ENCODE peak calls at places on chromosome 2, in seven cellular contexts. B is right cardiac atrium; G is naive B cell; L is stimulated activated naive B cell treated with anti-CD40 and anti-IgM and Interleukin-4, amounts not matched to agents 10 μg/mL and 1 μg/mL and 100 μg/mL, for 72 hours; T is left cardiac atrium; W is foreskin keratinocyte; H is SK-N-SH treated with all-trans-retinoic acid at 6 μM for 48 hours. V is an unnamed sample.
A peak's percentile ranks its signal among the peaks of the same experiment; 100 is the strongest.

GRCh38 chr2:239075918-239076727 is 228.2 kb downstream of the TWIST2 start:
- ATAC-seq in B (peak; percentile 18), G (no peak), L (no peak), T (no peak), W (no peak), H (no peak), V (no peak)

GRCh38 chr2:242011516-242011915 is 142.0 kb downstream of the RTP5 start:
- ATAC-seq in B (no peak), G (no peak), L (peak; percentile 37), T (no peak), W (no peak), H (peak; percentile 53), V (no peak)

GRCh38 chr2:198371902-198372611 is 567.7 kb downstream of the PLCL1 start:
- ATAC-seq in B (no peak), G (no peak), L (peak; percentile 87), T (no peak), W (peak; percentile 65), H (peak; percentile 80), V (no peak)

GRCh38 chr2:85987266-85988178 is 98.7 kb upstream of the ST3GAL5 start:
- ATAC-seq in B (peak; percentile 19), G (no peak), L (no peak), T (no peak), W (no peak), H (no peak), V (no peak)

GRCh38 chr2:129906139-129906860 is 73.2 kb upstream of the RAB6C start:
- ATAC-seq in B (no peak), G (no peak), L (no peak), T (no peak), W (no peak), H (no peak), V (no peak)

GRCh38 chr2:63050916-63051794 is 525 bp downstream of the OTX1 start:
- ATAC-seq in B (no peak), G (no peak), L (no peak), T (no peak), W (peak; percentile 6), H (peak; percentile 5), V (no peak)

GRCh38 chr2:190215620-190216019 is 104.0 kb downstream of the HIBCH start:
- ATAC-seq in B (peak; percentile 32), G (no peak), L (no peak), T (peak; percentile 44), W (no peak), H (no peak), V (no peak)

GRCh38 chr2:101493074-101493473 is 18.2 kb upstream of the RFX8 start:
- ATAC-seq in B (no peak), G (no peak), L (no peak), T (no peak), W (no peak), H (no peak), V (no peak)

GRCh38 chr2:98601532-98602132 is 6.7 kb downstream of the COA5 start:
- ATAC-seq in B (peak; percentile 71), G (no peak), L (peak; percentile 78), T (peak; percentile 72), W (peak; percentile 86), H (peak; percentile 96), V (peak; percentile 48)

GRCh38 chr2:11649093-11649492 is 20.9 kb downstream of the NTSR2 start:
- ATAC-seq in B (no peak), G (no peak), L (no peak), T (no peak), W (no peak), H (no peak), V (no peak)

GRCh38 chr2:70574618-70575017 is 21.0 kb upstream of the TGFA start:
- ATAC-seq in B (no peak), G (no peak), L (no peak), T (no peak), W (no peak), H (no peak), V (no peak)

GRCh38 chr2:88733155-88733902 is 41.9 kb downstream of the RPIA start:
- ATAC-seq in B (peak; percentile 61), G (no peak), L (no peak), T (no peak), W (peak; percentile 91), H (no peak), V (no peak)

GRCh38 chr2:113922784-113923183 is 32.9 kb downstream of the ACTR3 start:
- ATAC-seq in B (no peak), G (no peak), L (no peak), T (no peak), W (no peak), H (no peak), V (no peak)

GRCh38 chr2:30206461-30207430 is 24.6 kb upstream of the LBH start:
- ATAC-seq in B (no peak), G (no peak), L (no peak), T (peak; percentile 71), W (peak; percentile 25), H (no peak), V (no peak)

GRCh38 chr2:152134488-152135280 is 35.8 kb upstream of the CACNB4 start:
- ATAC-seq in B (no peak), G (no peak), L (peak; percentile 92), T (peak; percentile 84), W (peak; percentile 46), H (no peak), V (no peak)

GRCh38 chr2:96547203-96547641 is 10.7 kb downstream of the ARID5A start:
- ATAC-seq in B (no peak), G (no peak), L (no peak), T (no peak), W (no peak), H (no peak), V (no peak)

GRCh38 chr2:216539791-216540241 is 41.2 kb downstream of the RPL37A start:
- ATAC-seq in B (peak; percentile 54), G (no peak), L (no peak), T (peak; percentile 72), W (peak; percentile 87), H (peak; percentile 49), V (no peak)

V was measured in gastroesophageal sphincter.